ENCODE peak calls at places on chromosomes 1 and 21, in eight cellular contexts. One of them, this sample, is unnamed.

GRCh38 chr1:234943801-234944402 is 184.7 kb downstream of the TOMM20 start:
- DNase-seq in caudate nucleus: no peak
- DNase-seq in hepatic stellate cell: no peak
- DNase-seq in foreskin fibroblast: no peak
- DNase-seq in activated T-helper 1 cell treated with anti-CD3 and anti-CD28 coated beads, Interleukin-12 subunit alpha, Interleukin-12 subunit beta, Interleukin-2, Interleukin-4 antibody, amounts not matched to agents 30 ng/mL and 10 ng/mL and 1 ng/mL, durations not matched to agents 14 hours and 24 hours and 36 hours: no peak
- DNase-seq in GM13977: no peak
- DNase-seq in GM12865: no peak
- DNase-seq in T-cell: no peak
- DNase-seq in this sample: no peak

GRCh38 chr1:40984531-40984930 is 5.0 kb downstream of the CTPS1 start:
- DNase-seq in T-cell: no peak
- DNase-seq in activated T-helper 1 cell treated with anti-CD3 and anti-CD28 coated beads, Interleukin-12 subunit alpha, Interleukin-12 subunit beta, Interleukin-2, Interleukin-4 antibody, amounts not matched to agents 30 ng/mL and 10 ng/mL and 1 ng/mL, durations not matched to agents 14 hours and 24 hours and 36 hours: no peak
- DNase-seq in GM12865: no peak
- DNase-seq in caudate nucleus: no peak
- DNase-seq in hepatic stellate cell: no peak
- DNase-seq in foreskin fibroblast: no peak
- DNase-seq in GM13977: no peak
- DNase-seq in this sample: no peak

GRCh38 chr1:78441921-78442320 is 48.9 kb upstream of the PTGFR start:
- DNase-seq in activated T-helper 1 cell treated with anti-CD3 and anti-CD28 coated beads, Interleukin-12 subunit alpha, Interleukin-12 subunit beta, Interleukin-2, Interleukin-4 antibody, amounts not matched to agents 30 ng/mL and 10 ng/mL and 1 ng/mL, durations not matched to agents 14 hours and 24 hours and 36 hours: no peak
- DNase-seq in caudate nucleus: no peak
- DNase-seq in hepatic stellate cell: no peak
- DNase-seq in GM12865: no peak
- DNase-seq in foreskin fibroblast: peak
- DNase-seq in GM13977: no peak
- DNase-seq in T-cell: no peak
- DNase-seq in this sample: no peak

GRCh38 chr1:26785611-26786436 is 1.9 kb upstream of the PIGV start:
- DNase-seq in caudate nucleus: no peak
- DNase-seq in foreskin fibroblast: no peak
- DNase-seq in GM12865: no peak
- DNase-seq in GM13977: no peak
- DNase-seq in hepatic stellate cell: no peak
- DNase-seq in activated T-helper 1 cell treated with anti-CD3 and anti-CD28 coated beads, Interleukin-12 subunit alpha, Interleukin-12 subunit beta, Interleukin-2, Interleukin-4 antibody, amounts not matched to agents 30 ng/mL and 10 ng/mL and 1 ng/mL, durations not matched to agents 14 hours and 24 hours and 36 hours: no peak
- DNase-seq in T-cell: no peak
- DNase-seq in this sample: peak

GRCh38 chr1:46719689-46720088 is 775 bp upstream of the EFCAB14 start:
- DNase-seq in GM13977: no peak
- DNase-seq in T-cell: no peak
- DNase-seq in hepatic stellate cell: no peak
- DNase-seq in caudate nucleus: no peak
- DNase-seq in GM12865: no peak
- DNase-seq in foreskin fibroblast: no peak
- DNase-seq in activated T-helper 1 cell treated with anti-CD3 and anti-CD28 coated beads, Interleukin-12 subunit alpha, Interleukin-12 subunit beta, Interleukin-2, Interleukin-4 antibody, amounts not matched to agents 30 ng/mL and 10 ng/mL and 1 ng/mL, durations not matched to agents 14 hours and 24 hours and 36 hours: no peak
- DNase-seq in this sample: no peak

GRCh38 chr1:53062731-53063591 is 948 bp downstream of the PODN start:
- DNase-seq in activated T-helper 1 cell treated with anti-CD3 and anti-CD28 coated beads, Interleukin-12 subunit alpha, Interleukin-12 subunit beta, Interleukin-2, Interleukin-4 antibody, amounts not matched to agents 30 ng/mL and 10 ng/mL and 1 ng/mL, durations not matched to agents 14 hours and 24 hours and 36 hours: no peak
- DNase-seq in T-cell: no peak
- DNase-seq in GM13977: no peak
- DNase-seq in foreskin fibroblast: no peak
- DNase-seq in hepatic stellate cell: no peak
- DNase-seq in caudate nucleus: no peak
- DNase-seq in GM12865: no peak
- DNase-seq in this sample: no peak

GRCh38 chr21:45825209-45825602 is 156.4 kb upstream of the COL6A1 start:
- DNase-seq in foreskin fibroblast: no peak
- DNase-seq in GM13977: no peak
- DNase-seq in hepatic stellate cell: no peak
- DNase-seq in caudate nucleus: no peak
- DNase-seq in T-cell: no peak
- DNase-seq in activated T-helper 1 cell treated with anti-CD3 and anti-CD28 coated beads, Interleukin-12 subunit alpha, Interleukin-12 subunit beta, Interleukin-2, Interleukin-4 antibody, amounts not matched to agents 30 ng/mL and 10 ng/mL and 1 ng/mL, durations not matched to agents 14 hours and 24 hours and 36 hours: no peak
- DNase-seq in GM12865: no peak
- DNase-seq in this sample: no peak

GRCh38 chr1:236471653-236472052 is 52.1 kb upstream of the LGALS8 start:
- DNase-seq in foreskin fibroblast: no peak
- DNase-seq in activated T-helper 1 cell treated with anti-CD3 and anti-CD28 coated beads, Interleukin-12 subunit alpha, Interleukin-12 subunit beta, Interleukin-2, Interleukin-4 antibody, amounts not matched to agents 30 ng/mL and 10 ng/mL and 1 ng/mL, durations not matched to agents 14 hours and 24 hours and 36 hours: no peak
- DNase-seq in GM13977: no peak
- DNase-seq in hepatic stellate cell: no peak
- DNase-seq in T-cell: no peak
- DNase-seq in GM12865: no peak
- DNase-seq in caudate nucleus: no peak
- DNase-seq in this sample: no peak

GRCh38 chr1:153643100-153643499 is 9.2 kb downstream of the CHTOP start:
- DNase-seq in caudate nucleus: no peak
- DNase-seq in activated T-helper 1 cell treated with anti-CD3 and anti-CD28 coated beads, Interleukin-12 subunit alpha, Interleukin-12 subunit beta, Interleukin-2, Interleukin-4 antibody, amounts not matched to agents 30 ng/mL and 10 ng/mL and 1 ng/mL, durations not matched to agents 14 hours and 24 hours and 36 hours: no peak
- DNase-seq in GM13977: no peak
- DNase-seq in hepatic stellate cell: no peak
- DNase-seq in foreskin fibroblast: no peak
- DNase-seq in GM12865: no peak
- DNase-seq in T-cell: no peak
- DNase-seq in this sample: no peak

GRCh38 chr21:45033791-45034555 is 40.4 kb upstream of the ADARB1 start:
- DNase-seq in GM13977: no peak
- DNase-seq in activated T-helper 1 cell treated with anti-CD3 and anti-CD28 coated beads, Interleukin-12 subunit alpha, Interleukin-12 subunit beta, Interleukin-2, Interleukin-4 antibody, amounts not matched to agents 30 ng/mL and 10 ng/mL and 1 ng/mL, durations not matched to agents 14 hours and 24 hours and 36 hours: no peak
- DNase-seq in GM12865: no peak
- DNase-seq in T-cell: no peak
- DNase-seq in foreskin fibroblast: peak
- DNase-seq in caudate nucleus: no peak
- DNase-seq in hepatic stellate cell: peak
- DNase-seq in this sample: no peak

GRCh38 chr1:220879509-220880366 is 495 bp downstream of the HLX start:
- DNase-seq in activated T-helper 1 cell treated with anti-CD3 and anti-CD28 coated beads, Interleukin-12 subunit alpha, Interleukin-12 subunit beta, Interleukin-2, Interleukin-4 antibody, amounts not matched to agents 30 ng/mL and 10 ng/mL and 1 ng/mL, durations not matched to agents 14 hours and 24 hours and 36 hours: no peak
- DNase-seq in T-cell: no peak
- DNase-seq in GM12865: peak
- DNase-seq in GM13977: peak
- DNase-seq in foreskin fibroblast: no peak
- DNase-seq in hepatic stellate cell: peak
- DNase-seq in caudate nucleus: no peak
- DNase-seq in this sample: no peak

GRCh38 chr1:19484793-19485361 is 462 bp downstream of the CAPZB start:
- DNase-seq in T-cell: no peak
- DNase-seq in hepatic stellate cell: peak
- DNase-seq in GM13977: no peak
- DNase-seq in foreskin fibroblast: no peak
- DNase-seq in activated T-helper 1 cell treated with anti-CD3 and anti-CD28 coated beads, Interleukin-12 subunit alpha, Interleukin-12 subunit beta, Interleukin-2, Interleukin-4 antibody, amounts not matched to agents 30 ng/mL and 10 ng/mL and 1 ng/mL, durations not matched to agents 14 hours and 24 hours and 36 hours: no peak
- DNase-seq in caudate nucleus: no peak
- DNase-seq in GM12865: no peak
- DNase-seq in this sample: no peak

GRCh38 chr1:100851726-100852125 is 42.9 kb downstream of the EXTL2 start:
- DNase-seq in GM13977: no peak
- DNase-seq in activated T-helper 1 cell treated with anti-CD3 and anti-CD28 coated beads, Interleukin-12 subunit alpha, Interleukin-12 subunit beta, Interleukin-2, Interleukin-4 antibody, amounts not matched to agents 30 ng/mL and 10 ng/mL and 1 ng/mL, durations not matched to agents 14 hours and 24 hours and 36 hours: no peak
- DNase-seq in foreskin fibroblast: no peak
- DNase-seq in GM12865: no peak
- DNase-seq in hepatic stellate cell: no peak
- DNase-seq in caudate nucleus: no peak
- DNase-seq in T-cell: no peak
- DNase-seq in this sample: no peak

GRCh38 chr1:70778056-70778762 is 269.4 kb downstream of the PTGER3 start:
- DNase-seq in foreskin fibroblast: no peak
- DNase-seq in GM13977: no peak
- DNase-seq in caudate nucleus: no peak
- DNase-seq in GM12865: no peak
- DNase-seq in T-cell: no peak
- DNase-seq in hepatic stellate cell: no peak
- DNase-seq in activated T-helper 1 cell treated with anti-CD3 and anti-CD28 coated beads, Interleukin-12 subunit alpha, Interleukin-12 subunit beta, Interleukin-2, Interleukin-4 antibody, amounts not matched to agents 30 ng/mL and 10 ng/mL and 1 ng/mL, durations not matched to agents 14 hours and 24 hours and 36 hours: no peak
- DNase-seq in this sample: no peak

GRCh38 chr1:236724049-236724448 is 37.8 kb downstream of the ACTN2 start:
- DNase-seq in activated T-helper 1 cell treated with anti-CD3 and anti-CD28 coated beads, Interleukin-12 subunit alpha, Interleukin-12 subunit beta, Interleukin-2, Interleukin-4 antibody, amounts not matched to agents 30 ng/mL and 10 ng/mL and 1 ng/mL, durations not matched to agents 14 hours and 24 hours and 36 hours: no peak
- DNase-seq in caudate nucleus: no peak
- DNase-seq in GM13977: no peak
- DNase-seq in foreskin fibroblast: no peak
- DNase-seq in T-cell: no peak
- DNase-seq in hepatic stellate cell: no peak
- DNase-seq in GM12865: no peak
- DNase-seq in this sample: no peak

GRCh38 chr1:171488190-171488929 is 3.0 kb downstream of the PRRC2C start:
- DNase-seq in caudate nucleus: no peak
- DNase-seq in T-cell: no peak
- DNase-seq in GM13977: no peak
- DNase-seq in hepatic stellate cell: no peak
- DNase-seq in foreskin fibroblast: no peak
- DNase-seq in activated T-helper 1 cell treated with anti-CD3 and anti-CD28 coated beads, Interleukin-12 subunit alpha, Interleukin-12 subunit beta, Interleukin-2, Interleukin-4 antibody, amounts not matched to agents 30 ng/mL and 10 ng/mL and 1 ng/mL, durations not matched to agents 14 hours and 24 hours and 36 hours: no peak
- DNase-seq in GM12865: no peak
- DNase-seq in this sample: no peak

GRCh38 chr1:212749924-212750535 is 41.5 kb downstream of the NSL1 start:
- DNase-seq in GM12865: peak
- DNase-seq in activated T-helper 1 cell treated with anti-CD3 and anti-CD28 coated beads, Interleukin-12 subunit alpha, Interleukin-12 subunit beta, Interleukin-2, Interleukin-4 antibody, amounts not matched to agents 30 ng/mL and 10 ng/mL and 1 ng/mL, durations not matched to agents 14 hours and 24 hours and 36 hours: no peak
- DNase-seq in GM13977: peak
- DNase-seq in caudate nucleus: no peak
- DNase-seq in foreskin fibroblast: peak
- DNase-seq in hepatic stellate cell: peak
- DNase-seq in T-cell: no peak
- DNase-seq in this sample: peak

GRCh38 chr1:214377886-214378285 is 96.9 kb downstream of the SMYD2 start:
- DNase-seq in caudate nucleus: no peak
- DNase-seq in hepatic stellate cell: peak
- DNase-seq in foreskin fibroblast: peak
- DNase-seq in GM12865: no peak
- DNase-seq in GM13977: no peak
- DNase-seq in T-cell: no peak
- DNase-seq in activated T-helper 1 cell treated with anti-CD3 and anti-CD28 coated beads, Interleukin-12 subunit alpha, Interleukin-12 subunit beta, Interleukin-2, Interleukin-4 antibody, amounts not matched to agents 30 ng/mL and 10 ng/mL and 1 ng/mL, durations not matched to agents 14 hours and 24 hours and 36 hours: no peak
- DNase-seq in this sample: no peak

GRCh38 chr1:191371626-191372025 is 786.6 kb upstream of the RGS18 start:
- DNase-seq in hepatic stellate cell: no peak
- DNase-seq in GM12865: no peak
- DNase-seq in activated T-helper 1 cell treated with anti-CD3 and anti-CD28 coated beads, Interleukin-12 subunit alpha, Interleukin-12 subunit beta, Interleukin-2, Interleukin-4 antibody, amounts not matched to agents 30 ng/mL and 10 ng/mL and 1 ng/mL, durations not matched to agents 14 hours and 24 hours and 36 hours: no peak
- DNase-seq in foreskin fibroblast: no peak
- DNase-seq in T-cell: no peak
- DNase-seq in caudate nucleus: no peak
- DNase-seq in GM13977: no peak
- DNase-seq in this sample: no peak

GRCh38 chr1:44655609-44656008 is 18.7 kb downstream of the TMEM53 start:
- DNase-seq in caudate nucleus: peak
- DNase-seq in activated T-helper 1 cell treated with anti-CD3 and anti-CD28 coated beads, Interleukin-12 subunit alpha, Interleukin-12 subunit beta, Interleukin-2, Interleukin-4 antibody, amounts not matched to agents 30 ng/mL and 10 ng/mL and 1 ng/mL, durations not matched to agents 14 hours and 24 hours and 36 hours: no peak
- DNase-seq in GM13977: no peak
- DNase-seq in hepatic stellate cell: peak
- DNase-seq in GM12865: peak
- DNase-seq in T-cell: no peak
- DNase-seq in foreskin fibroblast: no peak
- DNase-seq in this sample: peak

GRCh38 chr1:30916296-30916695 is 7.7 kb upstream of the SDC3 start:
- DNase-seq in hepatic stellate cell: no peak
- DNase-seq in activated T-helper 1 cell treated with anti-CD3 and anti-CD28 coated beads, Interleukin-12 subunit alpha, Interleukin-12 subunit beta, Interleukin-2, Interleukin-4 antibody, amounts not matched to agents 30 ng/mL and 10 ng/mL and 1 ng/mL, durations not matched to agents 14 hours and 24 hours and 36 hours: no peak
- DNase-seq in T-cell: no peak
- DNase-seq in GM12865: no peak
- DNase-seq in foreskin fibroblast: no peak
- DNase-seq in caudate nucleus: no peak
- DNase-seq in GM13977: no peak
- DNase-seq in this sample: no peak

GRCh38 chr1:178937770-178938169 is 66.9 kb upstream of the ANGPTL1 start:
- DNase-seq in GM13977: no peak
- DNase-seq in caudate nucleus: no peak
- DNase-seq in hepatic stellate cell: no peak
- DNase-seq in GM12865: no peak
- DNase-seq in activated T-helper 1 cell treated with anti-CD3 and anti-CD28 coated beads, Interleukin-12 subunit alpha, Interleukin-12 subunit beta, Interleukin-2, Interleukin-4 antibody, amounts not matched to agents 30 ng/mL and 10 ng/mL and 1 ng/mL, durations not matched to agents 14 hours and 24 hours and 36 hours: no peak
- DNase-seq in foreskin fibroblast: no peak
- DNase-seq in T-cell: no peak
- DNase-seq in this sample: no peak

GRCh38 chr1:41330588-41331545 is 30.4 kb upstream of the FOXO6 start:
- DNase-seq in T-cell: no peak
- DNase-seq in GM13977: no peak
- DNase-seq in hepatic stellate cell: no peak
- DNase-seq in caudate nucleus: no peak
- DNase-seq in GM12865: no peak
- DNase-seq in foreskin fibroblast: no peak
- DNase-seq in activated T-helper 1 cell treated with anti-CD3 and anti-CD28 coated beads, Interleukin-12 subunit alpha, Interleukin-12 subunit beta, Interleukin-2, Interleukin-4 antibody, amounts not matched to agents 30 ng/mL and 10 ng/mL and 1 ng/mL, durations not matched to agents 14 hours and 24 hours and 36 hours: no peak
- DNase-seq in this sample: no peak

GRCh38 chr1:154433161-154433681 is 28.1 kb downstream of the IL6R start:
- DNase-seq in GM13977: no peak
- DNase-seq in GM12865: no peak
- DNase-seq in T-cell: no peak
- DNase-seq in activated T-helper 1 cell treated with anti-CD3 and anti-CD28 coated beads, Interleukin-12 subunit alpha, Interleukin-12 subunit beta, Interleukin-2, Interleukin-4 antibody, amounts not matched to agents 30 ng/mL and 10 ng/mL and 1 ng/mL, durations not matched to agents 14 hours and 24 hours and 36 hours: no peak
- DNase-seq in foreskin fibroblast: no peak
- DNase-seq in hepatic stellate cell: no peak
- DNase-seq in caudate nucleus: no peak
- DNase-seq in this sample: no peak

GRCh38 chr1:171898956-171899355 is 57.7 kb downstream of the DNM3 start:
- DNase-seq in caudate nucleus: peak
- DNase-seq in activated T-helper 1 cell treated with anti-CD3 and anti-CD28 coated beads, Interleukin-12 subunit alpha, Interleukin-12 subunit beta, Interleukin-2, Interleukin-4 antibody, amounts not matched to agents 30 ng/mL and 10 ng/mL and 1 ng/mL, durations not matched to agents 14 hours and 24 hours and 36 hours: no peak
- DNase-seq in T-cell: no peak
- DNase-seq in hepatic stellate cell: no peak
- DNase-seq in GM13977: no peak
- DNase-seq in foreskin fibroblast: no peak
- DNase-seq in GM12865: no peak
- DNase-seq in this sample: no peak